ENCODE peak calls at places on chromosomes 12 and 14, in five cellular contexts. One of them, this sample, is unnamed.

GRCh38 chr12:128657378-128657777 is 166.4 kb downstream of the SLC15A4 start:
- DNase-seq in NT2/D1: no peak
- DNase-seq in Caco-2: no peak
- DNase-seq in body of pancreas: no peak
- DNase-seq in cardiac muscle cell: no peak
- DNase-seq in this sample: no peak

GRCh38 chr12:115166698-115167315 is 482.8 kb upstream of the TBX3 start:
- DNase-seq in NT2/D1: no peak
- DNase-seq in Caco-2: no peak
- DNase-seq in body of pancreas: no peak
- DNase-seq in cardiac muscle cell: peak; percentile 72
- DNase-seq in this sample: no peak

GRCh38 chr12:12979731-12980259 is 20.3 kb downstream of the HEBP1 start:
- DNase-seq in NT2/D1: peak; percentile 81
- DNase-seq in Caco-2: peak; percentile 72
- DNase-seq in body of pancreas: no peak
- DNase-seq in cardiac muscle cell: peak; percentile 95
- DNase-seq in this sample: no peak

GRCh38 chr12:42790761-42791151 is 201.2 kb upstream of the PRICKLE1 start:
- DNase-seq in NT2/D1: no peak
- DNase-seq in Caco-2: peak; percentile 30
- DNase-seq in body of pancreas: no peak
- DNase-seq in cardiac muscle cell: peak; percentile 84
- DNase-seq in this sample: no peak

GRCh38 chr12:110067531-110067930 is 19.2 kb upstream of the C12orf76 start:
- DNase-seq in NT2/D1: no peak
- DNase-seq in Caco-2: no peak
- DNase-seq in body of pancreas: no peak
- DNase-seq in cardiac muscle cell: no peak
- DNase-seq in this sample: no peak

GRCh38 chr12:122062832-122063690 is 15.5 kb upstream of the MLXIP start:
- DNase-seq in NT2/D1: no peak
- DNase-seq in Caco-2: peak; percentile 70
- DNase-seq in body of pancreas: peak; percentile 72
- DNase-seq in cardiac muscle cell: peak; percentile 87
- DNase-seq in this sample: no peak

GRCh38 chr12:2677142-2677880 is 117.5 kb upstream of the FKBP4 start:
- DNase-seq in NT2/D1: no peak
- DNase-seq in Caco-2: no peak
- DNase-seq in body of pancreas: no peak
- DNase-seq in cardiac muscle cell: no peak
- DNase-seq in this sample: no peak

GRCh38 chr14:93997082-93997481 is at the start of gene CCDC197:
- DNase-seq in NT2/D1: no peak
- DNase-seq in Caco-2: no peak
- DNase-seq in body of pancreas: no peak
- DNase-seq in cardiac muscle cell: no peak
- DNase-seq in this sample: no peak

GRCh38 chr12:107670999-107671643 is 14.5 kb upstream of the PWP1 start:
- DNase-seq in NT2/D1: peak; percentile 58
- DNase-seq in Caco-2: peak; percentile 6
- DNase-seq in body of pancreas: peak; percentile 24
- DNase-seq in cardiac muscle cell: peak; percentile 34
- DNase-seq in this sample: no peak

GRCh38 chr14:76884853-76885276 is 58.7 kb downstream of the LRRC74A start:
- DNase-seq in NT2/D1: no peak
- DNase-seq in Caco-2: no peak
- DNase-seq in body of pancreas: no peak
- DNase-seq in cardiac muscle cell: no peak
- DNase-seq in this sample: no peak

GRCh38 chr14:99378782-99379214 is 101.9 kb downstream of the SETD3 start:
- DNase-seq in NT2/D1: no peak
- DNase-seq in Caco-2: no peak
- DNase-seq in body of pancreas: no peak
- DNase-seq in cardiac muscle cell: peak; percentile 6
- DNase-seq in this sample: no peak

GRCh38 chr14:22630486-22630885 is 13.7 kb downstream of the OR6J1 start:
- DNase-seq in NT2/D1: no peak
- DNase-seq in Caco-2: no peak
- DNase-seq in body of pancreas: no peak
- DNase-seq in cardiac muscle cell: peak; percentile 91
- DNase-seq in this sample: no peak

GRCh38 chr12:47862881-47863280 is 41.9 kb downstream of the VDR start:
- DNase-seq in NT2/D1: no peak
- DNase-seq in Caco-2: no peak
- DNase-seq in body of pancreas: no peak
- DNase-seq in cardiac muscle cell: no peak
- DNase-seq in this sample: no peak

GRCh38 chr12:45130881-45131281 is 80.0 kb upstream of the DBX2 start:
- DNase-seq in NT2/D1: peak; percentile 67
- DNase-seq in Caco-2: peak; percentile 74
- DNase-seq in body of pancreas: peak; percentile 28
- DNase-seq in cardiac muscle cell: peak; percentile 79
- DNase-seq in this sample: no peak

GRCh38 chr14:70515796-70516195 is 19.0 kb downstream of the ADAM20 start:
- DNase-seq in NT2/D1: no peak
- DNase-seq in Caco-2: no peak
- DNase-seq in body of pancreas: no peak
- DNase-seq in cardiac muscle cell: no peak
- DNase-seq in this sample: no peak

GRCh38 chr12:101050631-101051030 is 159.4 kb downstream of the SLC5A8 start:
- DNase-seq in NT2/D1: no peak
- DNase-seq in Caco-2: no peak
- DNase-seq in body of pancreas: no peak
- DNase-seq in cardiac muscle cell: no peak
- DNase-seq in this sample: no peak

GRCh38 chr14:75299576-75299975 is 20.9 kb downstream of the FOS start:
- DNase-seq in NT2/D1: no peak
- DNase-seq in Caco-2: no peak
- DNase-seq in body of pancreas: no peak
- DNase-seq in cardiac muscle cell: no peak
- DNase-seq in this sample: no peak

GRCh38 chr12:2092890-2093289 is 40.1 kb downstream of the CACNA1C start:
- DNase-seq in NT2/D1: no peak
- DNase-seq in Caco-2: no peak
- DNase-seq in body of pancreas: no peak
- DNase-seq in cardiac muscle cell: peak; percentile 50
- DNase-seq in this sample: no peak

GRCh38 chr14:70660967-70661871 is 19.5 kb downstream of the TTC9 start:
- DNase-seq in NT2/D1: no peak
- DNase-seq in Caco-2: no peak
- DNase-seq in body of pancreas: peak; percentile 22
- DNase-seq in cardiac muscle cell: no peak
- DNase-seq in this sample: peak; percentile 70

GRCh38 chr12:46841891-46842290 is 16.1 kb upstream of the SLC38A4 start:
- DNase-seq in NT2/D1: no peak
- DNase-seq in Caco-2: no peak
- DNase-seq in body of pancreas: no peak
- DNase-seq in cardiac muscle cell: no peak
- DNase-seq in this sample: no peak

GRCh38 chr14:57560681-57561080 is 67.0 kb upstream of the CCDC198 start:
- DNase-seq in NT2/D1: no peak
- DNase-seq in Caco-2: no peak
- DNase-seq in body of pancreas: no peak
- DNase-seq in cardiac muscle cell: no peak
- DNase-seq in this sample: no peak

GRCh38 chr12:109488051-109488665 is 10.7 kb downstream of the UBE3B start:
- DNase-seq in NT2/D1: no peak
- DNase-seq in Caco-2: no peak
- DNase-seq in body of pancreas: no peak
- DNase-seq in cardiac muscle cell: no peak
- DNase-seq in this sample: no peak

GRCh38 chr14:92472860-92473259 is 40.7 kb upstream of the RIN3 start:
- DNase-seq in NT2/D1: no peak
- DNase-seq in Caco-2: no peak
- DNase-seq in body of pancreas: no peak
- DNase-seq in cardiac muscle cell: no peak
- DNase-seq in this sample: no peak

GRCh38 chr12:101775814-101776213 is 36.6 kb upstream of the SYCP3 start:
- DNase-seq in NT2/D1: no peak
- DNase-seq in Caco-2: no peak
- DNase-seq in body of pancreas: no peak
- DNase-seq in cardiac muscle cell: no peak
- DNase-seq in this sample: no peak

GRCh38 chr12:128365831-128366231 is 98.9 kb downstream of the TMEM132C start:
- DNase-seq in NT2/D1: no peak
- DNase-seq in Caco-2: no peak
- DNase-seq in body of pancreas: no peak
- DNase-seq in cardiac muscle cell: peak; percentile 2
- DNase-seq in this sample: no peak

GRCh38 chr12:7354521-7354920 is 50.6 kb downstream of the ACSM4 start:
- DNase-seq in NT2/D1: no peak
- DNase-seq in Caco-2: no peak
- DNase-seq in body of pancreas: no peak
- DNase-seq in cardiac muscle cell: no peak
- DNase-seq in this sample: no peak

GRCh38 chr12:25767613-25768012 is 190.9 kb upstream of the RASSF8 start:
- DNase-seq in NT2/D1: no peak
- DNase-seq in Caco-2: no peak
- DNase-seq in body of pancreas: no peak
- DNase-seq in cardiac muscle cell: no peak
- DNase-seq in this sample: no peak

GRCh38 chr14:95398630-95399547 is 79.2 kb upstream of the CLMN start:
- DNase-seq in NT2/D1: no peak
- DNase-seq in Caco-2: no peak
- DNase-seq in body of pancreas: no peak
- DNase-seq in cardiac muscle cell: no peak
- DNase-seq in this sample: no peak

GRCh38 chr12:40224439-40225291 is at the start of gene LRRK2:
- DNase-seq in NT2/D1: peak; percentile 9
- DNase-seq in Caco-2: peak; percentile 41
- DNase-seq in body of pancreas: peak; percentile 78
- DNase-seq in cardiac muscle cell: peak; percentile 73
- DNase-seq in this sample: peak; percentile 3

GRCh38 chr12:40215977-40216376 is 8.8 kb upstream of the LRRK2 start:
- DNase-seq in NT2/D1: no peak
- DNase-seq in Caco-2: no peak
- DNase-seq in body of pancreas: no peak
- DNase-seq in cardiac muscle cell: no peak
- DNase-seq in this sample: no peak

GRCh38 chr12:40222247-40222646 is 2.5 kb upstream of the LRRK2 start:
- DNase-seq in NT2/D1: no peak
- DNase-seq in Caco-2: no peak
- DNase-seq in body of pancreas: no peak
- DNase-seq in cardiac muscle cell: peak; percentile 17
- DNase-seq in this sample: no peak

GRCh38 chr12:40216516-40217288 is 8.1 kb upstream of the LRRK2 start:
- DNase-seq in NT2/D1: no peak
- DNase-seq in Caco-2: no peak
- DNase-seq in body of pancreas: no peak
- DNase-seq in cardiac muscle cell: no peak
- DNase-seq in this sample: no peak

DNA sequence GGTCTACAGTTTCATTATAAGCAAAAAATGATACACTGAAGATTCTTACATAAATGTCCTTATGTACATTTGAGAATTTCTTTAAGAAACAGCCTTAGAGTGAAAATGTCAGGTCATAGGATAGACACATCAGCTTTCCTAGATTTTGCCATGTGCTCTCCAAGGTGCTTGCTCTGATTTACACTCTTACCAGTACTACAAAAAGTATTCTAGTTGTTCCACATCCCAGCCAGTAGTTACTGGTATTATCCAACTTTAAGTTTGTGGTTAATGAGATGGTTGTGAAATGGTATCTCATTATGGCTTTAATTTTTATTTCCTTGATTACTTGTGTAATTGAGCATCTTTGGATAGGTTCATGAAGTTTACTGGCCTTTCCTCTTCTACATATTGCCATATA is 5.0 kb upstream of the LRRK2 start:
- DNase-seq in NT2/D1: no peak
- DNase-seq in Caco-2: no peak
- DNase-seq in body of pancreas: no peak
- DNase-seq in cardiac muscle cell: no peak
- DNase-seq in this sample: no peak
- H3K4me1 ChIP-seq in NT2/D1: no peaks in the 10 kb centered on the region
- H3K4me1 ChIP-seq in Caco-2: no peaks in the 10 kb centered on the region
- H3K4me1 ChIP-seq in body of pancreas: no peaks in the 10 kb centered on the region
- H3K4me1 ChIP-seq in cardiac muscle cell: peaks cover 10% of the 10 kb centered on the region
- H3K4me1 ChIP-seq in this sample: no peaks in the 10 kb centered on the region

DNA sequence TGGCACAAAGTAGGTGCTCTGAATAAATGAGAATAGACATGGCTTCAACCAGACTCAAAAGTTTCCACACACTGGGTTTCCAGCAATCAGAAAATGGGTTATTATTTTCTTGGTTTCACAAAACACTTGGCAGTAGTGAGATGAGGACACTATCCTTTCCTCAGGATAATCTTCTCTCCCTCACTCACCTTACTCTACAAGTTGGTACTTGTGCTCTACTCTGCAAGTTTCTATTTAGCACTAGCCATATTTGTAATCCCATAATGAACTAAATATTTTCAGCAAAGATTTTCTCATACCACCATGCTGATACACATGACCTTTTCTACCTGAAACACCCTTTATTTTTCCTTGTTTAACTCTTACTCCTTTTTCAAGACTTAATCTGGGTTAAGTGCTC is 137.7 kb downstream of the FOXA1 start:
- DNase-seq in NT2/D1: no peak
- DNase-seq in Caco-2: no peak
- DNase-seq in body of pancreas: no peak
- DNase-seq in cardiac muscle cell: no peak
- DNase-seq in this sample: no peak
- H3K4me1 ChIP-seq in NT2/D1: no peaks in the 10 kb centered on the region
- H3K4me1 ChIP-seq in Caco-2: peaks cover 4% of the 10 kb centered on the region
- H3K4me1 ChIP-seq in body of pancreas: peaks cover 5% of the 10 kb centered on the region
- H3K4me1 ChIP-seq in cardiac muscle cell: no peaks in the 10 kb centered on the region
- H3K4me1 ChIP-seq in this sample: no peaks in the 10 kb centered on the region

DNA sequence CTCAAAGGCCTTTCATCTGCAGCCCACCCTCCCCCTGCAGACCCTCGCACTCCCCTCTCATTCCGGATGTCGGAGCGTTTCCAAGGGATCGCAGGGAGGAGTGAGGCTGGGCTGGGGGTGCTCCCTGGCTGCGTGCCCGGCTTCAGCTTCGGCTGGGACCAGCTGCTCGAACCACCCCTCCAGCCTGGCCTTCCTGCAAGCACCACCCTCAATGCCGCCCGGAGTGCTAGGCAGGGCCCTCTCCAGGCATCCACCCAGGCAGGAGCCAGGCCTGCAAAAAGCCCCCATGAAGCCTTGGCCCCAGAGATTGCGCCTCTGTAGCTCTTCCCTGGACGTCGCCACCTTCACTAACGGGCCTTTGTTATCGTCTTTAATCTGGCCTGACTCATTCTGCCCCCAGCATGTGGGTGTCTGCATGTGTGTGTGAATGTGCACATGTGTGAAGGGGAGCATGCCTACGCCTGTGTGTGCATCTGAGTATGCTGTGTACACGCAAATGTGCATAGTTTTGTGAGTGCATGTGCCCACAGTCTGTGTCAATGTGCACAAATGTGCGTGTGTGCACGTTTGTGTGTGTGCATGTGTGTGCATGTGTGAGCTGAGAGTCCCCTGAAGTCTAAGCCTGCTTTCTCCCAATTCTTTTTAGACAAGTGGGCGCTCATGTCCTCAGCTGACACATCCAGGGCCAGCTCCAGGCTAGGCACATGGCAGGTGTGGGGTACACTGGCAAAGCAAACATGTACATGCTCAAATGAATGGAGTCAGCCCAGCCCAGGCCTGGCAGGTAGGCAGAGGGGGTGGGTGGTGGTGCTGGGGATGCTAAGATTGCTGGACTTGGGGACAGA is 195.4 kb upstream of the C14orf180 start:
- DNase-seq in NT2/D1: no peak
- DNase-seq in Caco-2: no peak
- DNase-seq in body of pancreas: no peak
- DNase-seq in cardiac muscle cell: no peak
- DNase-seq in this sample: no peak
- H3K4me1 ChIP-seq in NT2/D1: peaks cover 6% of the 10 kb centered on the region
- H3K4me1 ChIP-seq in Caco-2: no peaks in the 10 kb centered on the region
- H3K4me1 ChIP-seq in body of pancreas: no peaks in the 10 kb centered on the region
- H3K4me1 ChIP-seq in cardiac muscle cell: peaks cover 4% of the 10 kb centered on the region
- H3K4me1 ChIP-seq in this sample: peaks cover 7% of the 10 kb centered on the region

GRCh38 chr14:24307575-24308341 is at the start of gene CIDEB:
- DNase-seq in NT2/D1: no peak
- DNase-seq in Caco-2: peak; percentile 82
- DNase-seq in body of pancreas: peak; percentile 85
- DNase-seq in cardiac muscle cell: peak; percentile 63
- DNase-seq in this sample: peak; percentile 54
- H3K4me1 ChIP-seq in NT2/D1: peaks cover 4% of the 10 kb centered on the region
- H3K4me1 ChIP-seq in Caco-2: peaks cover 21% of the 10 kb centered on the region
- H3K4me1 ChIP-seq in body of pancreas: peaks cover 62% of the 10 kb centered on the region
- H3K4me1 ChIP-seq in cardiac muscle cell: no peaks in the 10 kb centered on the region
- H3K4me1 ChIP-seq in this sample: peaks cover 39% of the 10 kb centered on the region